ENCODE peak calls at places on chromosomes 11 and 22, in seven cellular contexts. One of them, this sample, is unnamed.

GRCh38 chr11:20762980-20763379 is 93.6 kb downstream of the NELL1 start:
- DNase-seq in NCI-H1105 treated with DMSO at 0.1 percent for 48 hours: no peak
- DNase-seq in kidney tubule cell: no peak
- DNase-seq in activated naive CD8-positive, alpha-beta T cell treated with anti-CD3 and anti-CD28 coated beads for 36 hours: no peak
- DNase-seq in CD4-positive, CD25-positive, alpha-beta regulatory T cell: no peak
- DNase-seq in stimulated activated CD8-positive, alpha-beta memory T cell treated with anti-CD3 and anti-CD28 coated beads, Interleukin-4, amount 100 ng/mL, for 4 hours: no peak
- DNase-seq in KG1: no peak
- DNase-seq in this sample: no peak

GRCh38 chr11:72808415-72808814 is 5.8 kb upstream of the ATG16L2 start:
- DNase-seq in KG1: no peak
- DNase-seq in NCI-H1105 treated with DMSO at 0.1 percent for 48 hours: no peak
- DNase-seq in CD4-positive, CD25-positive, alpha-beta regulatory T cell: no peak
- DNase-seq in activated naive CD8-positive, alpha-beta T cell treated with anti-CD3 and anti-CD28 coated beads for 36 hours: no peak
- DNase-seq in kidney tubule cell: no peak
- DNase-seq in stimulated activated CD8-positive, alpha-beta memory T cell treated with anti-CD3 and anti-CD28 coated beads, Interleukin-4, amount 100 ng/mL, for 4 hours: no peak
- DNase-seq in this sample: no peak

GRCh38 chr22:39618996-39619530 is 48.5 kb downstream of the CACNA1I start:
- DNase-seq in CD4-positive, CD25-positive, alpha-beta regulatory T cell: no peak
- DNase-seq in kidney tubule cell: no peak
- DNase-seq in KG1: no peak
- DNase-seq in stimulated activated CD8-positive, alpha-beta memory T cell treated with anti-CD3 and anti-CD28 coated beads, Interleukin-4, amount 100 ng/mL, for 4 hours: no peak
- DNase-seq in NCI-H1105 treated with DMSO at 0.1 percent for 48 hours: no peak
- DNase-seq in activated naive CD8-positive, alpha-beta T cell treated with anti-CD3 and anti-CD28 coated beads for 36 hours: no peak
- DNase-seq in this sample: no peak

GRCh38 chr11:58334708-58335107 is 24.2 kb downstream of the OR5B17 start:
- DNase-seq in kidney tubule cell: peak
- DNase-seq in KG1: no peak
- DNase-seq in CD4-positive, CD25-positive, alpha-beta regulatory T cell: no peak
- DNase-seq in stimulated activated CD8-positive, alpha-beta memory T cell treated with anti-CD3 and anti-CD28 coated beads, Interleukin-4, amount 100 ng/mL, for 4 hours: no peak
- DNase-seq in activated naive CD8-positive, alpha-beta T cell treated with anti-CD3 and anti-CD28 coated beads for 36 hours: no peak
- DNase-seq in NCI-H1105 treated with DMSO at 0.1 percent for 48 hours: no peak
- DNase-seq in this sample: no peak

GRCh38 chr22:24155597-24156145 is 25.6 kb upstream of the SUSD2 start:
- DNase-seq in activated naive CD8-positive, alpha-beta T cell treated with anti-CD3 and anti-CD28 coated beads for 36 hours: peak
- DNase-seq in stimulated activated CD8-positive, alpha-beta memory T cell treated with anti-CD3 and anti-CD28 coated beads, Interleukin-4, amount 100 ng/mL, for 4 hours: peak
- DNase-seq in NCI-H1105 treated with DMSO at 0.1 percent for 48 hours: peak
- DNase-seq in kidney tubule cell: peak
- DNase-seq in KG1: peak
- DNase-seq in CD4-positive, CD25-positive, alpha-beta regulatory T cell: no peak
- DNase-seq in this sample: peak

GRCh38 chr11:2142300-2142759 is 3.1 kb upstream of the IGF2 start:
- DNase-seq in CD4-positive, CD25-positive, alpha-beta regulatory T cell: no peak
- DNase-seq in activated naive CD8-positive, alpha-beta T cell treated with anti-CD3 and anti-CD28 coated beads for 36 hours: no peak
- DNase-seq in stimulated activated CD8-positive, alpha-beta memory T cell treated with anti-CD3 and anti-CD28 coated beads, Interleukin-4, amount 100 ng/mL, for 4 hours: no peak
- DNase-seq in NCI-H1105 treated with DMSO at 0.1 percent for 48 hours: no peak
- DNase-seq in KG1: no peak
- DNase-seq in kidney tubule cell: peak
- DNase-seq in this sample: no peak

GRCh38 chr11:113241190-113242051 is 73.0 kb upstream of the TTC12 start:
- DNase-seq in stimulated activated CD8-positive, alpha-beta memory T cell treated with anti-CD3 and anti-CD28 coated beads, Interleukin-4, amount 100 ng/mL, for 4 hours: no peak
- DNase-seq in kidney tubule cell: no peak
- DNase-seq in CD4-positive, CD25-positive, alpha-beta regulatory T cell: no peak
- DNase-seq in KG1: no peak
- DNase-seq in activated naive CD8-positive, alpha-beta T cell treated with anti-CD3 and anti-CD28 coated beads for 36 hours: no peak
- DNase-seq in NCI-H1105 treated with DMSO at 0.1 percent for 48 hours: no peak
- DNase-seq in this sample: no peak

GRCh38 chr11:64790205-64791095 is 12.1 kb upstream of the SF1 start:
- DNase-seq in activated naive CD8-positive, alpha-beta T cell treated with anti-CD3 and anti-CD28 coated beads for 36 hours: no peak
- DNase-seq in stimulated activated CD8-positive, alpha-beta memory T cell treated with anti-CD3 and anti-CD28 coated beads, Interleukin-4, amount 100 ng/mL, for 4 hours: no peak
- DNase-seq in KG1: no peak
- DNase-seq in kidney tubule cell: no peak
- DNase-seq in CD4-positive, CD25-positive, alpha-beta regulatory T cell: no peak
- DNase-seq in NCI-H1105 treated with DMSO at 0.1 percent for 48 hours: no peak
- DNase-seq in this sample: peak

GRCh38 chr11:78420255-78420764 is 2.7 kb upstream of the GAB2 start:
- DNase-seq in stimulated activated CD8-positive, alpha-beta memory T cell treated with anti-CD3 and anti-CD28 coated beads, Interleukin-4, amount 100 ng/mL, for 4 hours: no peak
- DNase-seq in CD4-positive, CD25-positive, alpha-beta regulatory T cell: peak
- DNase-seq in activated naive CD8-positive, alpha-beta T cell treated with anti-CD3 and anti-CD28 coated beads for 36 hours: peak
- DNase-seq in NCI-H1105 treated with DMSO at 0.1 percent for 48 hours: peak
- DNase-seq in KG1: peak
- DNase-seq in kidney tubule cell: peak
- DNase-seq in this sample: no peak

This sample was measured in left lung.